ENCODE peak calls at places on chromosome 11, in nine cellular contexts. One of them, this sample, is unnamed.

GRCh38 chr11:72584293-72584921 is 89.8 kb downstream of the PDE2A start:
- DNase-seq in Caco-2: no peak
- DNase-seq in CD4-positive, alpha-beta T cell: peak; percentile 50
- DNase-seq in GM23338: peak; percentile 87
- DNase-seq in transverse colon: peak; percentile 60
- DNase-seq in AG09309: no peak
- DNase-seq in BE2C: no peak
- DNase-seq in left ventricle myocardium inferior: peak; percentile 53
- DNase-seq in chondrocyte: peak; percentile 89
- DNase-seq in this sample: peak; percentile 73

GRCh38 chr11:70016666-70017347 is 61.3 kb upstream of the ANO1 start:
- DNase-seq in GM23338: no peak
- DNase-seq in CD4-positive, alpha-beta T cell: no peak
- DNase-seq in chondrocyte: no peak
- DNase-seq in BE2C: no peak
- DNase-seq in left ventricle myocardium inferior: no peak
- DNase-seq in transverse colon: no peak
- DNase-seq in Caco-2: no peak
- DNase-seq in AG09309: peak; percentile 40
- DNase-seq in this sample: no peak

GRCh38 chr11:46200537-46201281 is 76.8 kb upstream of the CREB3L1 start:
- DNase-seq in AG09309: no peak
- DNase-seq in Caco-2: no peak
- DNase-seq in left ventricle myocardium inferior: no peak
- DNase-seq in GM23338: no peak
- DNase-seq in CD4-positive, alpha-beta T cell: no peak
- DNase-seq in BE2C: no peak
- DNase-seq in transverse colon: no peak
- DNase-seq in chondrocyte: no peak
- DNase-seq in this sample: no peak

GRCh38 chr11:111089759-111090158 is 155.8 kb upstream of the POU2AF2 start:
- DNase-seq in GM23338: no peak
- DNase-seq in CD4-positive, alpha-beta T cell: no peak
- DNase-seq in transverse colon: no peak
- DNase-seq in chondrocyte: no peak
- DNase-seq in left ventricle myocardium inferior: no peak
- DNase-seq in AG09309: no peak
- DNase-seq in Caco-2: no peak
- DNase-seq in BE2C: no peak
- DNase-seq in this sample: no peak

GRCh38 chr11:65225284-65226102 is 36.3 kb upstream of the POLA2 start:
- DNase-seq in transverse colon: peak; percentile 69
- DNase-seq in CD4-positive, alpha-beta T cell: peak; percentile 57
- DNase-seq in BE2C: peak; percentile 40
- DNase-seq in AG09309: peak; percentile 16
- DNase-seq in left ventricle myocardium inferior: peak; percentile 58
- DNase-seq in GM23338: peak; percentile 88
- DNase-seq in chondrocyte: no peak
- DNase-seq in Caco-2: peak; percentile 69
- DNase-seq in this sample: peak; percentile 54

GRCh38 chr11:101128571-101129202 is 926 bp downstream of the PGR start:
- DNase-seq in GM23338: peak; percentile 46
- DNase-seq in chondrocyte: no peak
- DNase-seq in BE2C: no peak
- DNase-seq in Caco-2: no peak
- DNase-seq in CD4-positive, alpha-beta T cell: no peak
- DNase-seq in transverse colon: no peak
- DNase-seq in left ventricle myocardium inferior: no peak
- DNase-seq in AG09309: no peak
- DNase-seq in this sample: peak; percentile 24

GRCh38 chr11:12042215-12042676 is 33.8 kb upstream of the DKK3 start:
- DNase-seq in GM23338: peak; percentile 9
- DNase-seq in transverse colon: no peak
- DNase-seq in CD4-positive, alpha-beta T cell: no peak
- DNase-seq in left ventricle myocardium inferior: no peak
- DNase-seq in Caco-2: no peak
- DNase-seq in BE2C: no peak
- DNase-seq in AG09309: peak; percentile 96
- DNase-seq in chondrocyte: no peak
- DNase-seq in this sample: no peak

GRCh38 chr11:12508151-12508740 is 130.9 kb downstream of the PARVA start:
- DNase-seq in CD4-positive, alpha-beta T cell: no peak
- DNase-seq in AG09309: peak; percentile 62
- DNase-seq in left ventricle myocardium inferior: peak; percentile 38
- DNase-seq in Caco-2: no peak
- DNase-seq in BE2C: no peak
- DNase-seq in chondrocyte: no peak
- DNase-seq in transverse colon: no peak
- DNase-seq in GM23338: no peak
- DNase-seq in this sample: no peak

GRCh38 chr11:119470316-119471266 is 47.6 kb upstream of the THY1 start:
- DNase-seq in Caco-2: peak; percentile 29
- DNase-seq in AG09309: peak; percentile 83
- DNase-seq in left ventricle myocardium inferior: no peak
- DNase-seq in transverse colon: no peak
- DNase-seq in GM23338: no peak
- DNase-seq in CD4-positive, alpha-beta T cell: no peak
- DNase-seq in chondrocyte: no peak
- DNase-seq in BE2C: peak; percentile 64
- DNase-seq in this sample: no peak

GRCh38 chr11:106950067-106950491 is 68.2 kb downstream of the GUCY1A2 start:
- DNase-seq in CD4-positive, alpha-beta T cell: no peak
- DNase-seq in Caco-2: no peak
- DNase-seq in chondrocyte: no peak
- DNase-seq in transverse colon: no peak
- DNase-seq in left ventricle myocardium inferior: no peak
- DNase-seq in GM23338: no peak
- DNase-seq in AG09309: no peak
- DNase-seq in BE2C: no peak
- DNase-seq in this sample: no peak

GRCh38 chr11:73467505-73467904 is 91.3 kb downstream of the RELT start:
- DNase-seq in CD4-positive, alpha-beta T cell: no peak
- DNase-seq in Caco-2: no peak
- DNase-seq in transverse colon: no peak
- DNase-seq in GM23338: no peak
- DNase-seq in AG09309: no peak
- DNase-seq in chondrocyte: no peak
- DNase-seq in BE2C: no peak
- DNase-seq in left ventricle myocardium inferior: no peak
- DNase-seq in this sample: no peak

GRCh38 chr11:129639300-129639699 is 176.3 kb upstream of the TMEM45B start:
- DNase-seq in Caco-2: no peak
- DNase-seq in CD4-positive, alpha-beta T cell: no peak
- DNase-seq in GM23338: no peak
- DNase-seq in BE2C: no peak
- DNase-seq in left ventricle myocardium inferior: no peak
- DNase-seq in chondrocyte: no peak
- DNase-seq in AG09309: peak; percentile 87
- DNase-seq in transverse colon: no peak
- DNase-seq in this sample: no peak

GRCh38 chr11:47178737-47179654 is 2.3 kb upstream of the ARFGAP2 start:
- DNase-seq in AG09309: no peak
- DNase-seq in GM23338: no peak
- DNase-seq in CD4-positive, alpha-beta T cell: no peak
- DNase-seq in left ventricle myocardium inferior: no peak
- DNase-seq in chondrocyte: no peak
- DNase-seq in Caco-2: no peak
- DNase-seq in transverse colon: no peak
- DNase-seq in BE2C: no peak
- DNase-seq in this sample: no peak

GRCh38 chr11:395866-396265 is 1.9 kb downstream of the PKP3 start:
- DNase-seq in Caco-2: no peak
- DNase-seq in CD4-positive, alpha-beta T cell: no peak
- DNase-seq in BE2C: no peak
- DNase-seq in left ventricle myocardium inferior: no peak
- DNase-seq in chondrocyte: no peak
- DNase-seq in GM23338: no peak
- DNase-seq in transverse colon: no peak
- DNase-seq in AG09309: no peak
- DNase-seq in this sample: no peak

GRCh38 chr11:1453611-1454386 is 32.8 kb downstream of the MOB2 start:
- DNase-seq in CD4-positive, alpha-beta T cell: peak; percentile 18
- DNase-seq in AG09309: no peak
- DNase-seq in Caco-2: no peak
- DNase-seq in transverse colon: peak; percentile 66
- DNase-seq in GM23338: peak; percentile 85
- DNase-seq in chondrocyte: no peak
- DNase-seq in left ventricle myocardium inferior: no peak
- DNase-seq in BE2C: no peak
- DNase-seq in this sample: peak; percentile 50

GRCh38 chr11:94034207-94034606 is 13.1 kb downstream of the HEPHL1 start:
- DNase-seq in AG09309: no peak
- DNase-seq in transverse colon: no peak
- DNase-seq in CD4-positive, alpha-beta T cell: no peak
- DNase-seq in chondrocyte: no peak
- DNase-seq in Caco-2: no peak
- DNase-seq in BE2C: no peak
- DNase-seq in GM23338: no peak
- DNase-seq in left ventricle myocardium inferior: no peak
- DNase-seq in this sample: no peak

GRCh38 chr11:111419181-111419580 is 40.1 kb upstream of the POU2AF1 start:
- DNase-seq in AG09309: no peak
- DNase-seq in BE2C: no peak
- DNase-seq in CD4-positive, alpha-beta T cell: no peak
- DNase-seq in GM23338: no peak
- DNase-seq in left ventricle myocardium inferior: no peak
- DNase-seq in chondrocyte: no peak
- DNase-seq in transverse colon: no peak
- DNase-seq in Caco-2: no peak
- DNase-seq in this sample: no peak

GRCh38 chr11:61731956-61732675 is 20.3 kb upstream of the MYRF start:
- DNase-seq in GM23338: peak; percentile 37
- DNase-seq in BE2C: no peak
- DNase-seq in CD4-positive, alpha-beta T cell: no peak
- DNase-seq in AG09309: no peak
- DNase-seq in left ventricle myocardium inferior: no peak
- DNase-seq in transverse colon: no peak
- DNase-seq in Caco-2: no peak
- DNase-seq in chondrocyte: no peak
- DNase-seq in this sample: no peak

GRCh38 chr11:105315287-105315686 is 175.7 kb upstream of the CARD18 start:
- DNase-seq in CD4-positive, alpha-beta T cell: no peak
- DNase-seq in Caco-2: no peak
- DNase-seq in AG09309: no peak
- DNase-seq in chondrocyte: no peak
- DNase-seq in BE2C: no peak
- DNase-seq in GM23338: peak; percentile 57
- DNase-seq in left ventricle myocardium inferior: no peak
- DNase-seq in transverse colon: no peak
- DNase-seq in this sample: no peak
- TF ChIP-seq CTCF in CD4-positive, alpha-beta T cell: no peak
- TF ChIP-seq CTCF in Caco-2: peak; percentile 58
- TF ChIP-seq CTCF in AG09309: peak; percentile 11
- TF ChIP-seq CTCF in chondrocyte: no peak
- TF ChIP-seq CTCF in BE2C: peak; percentile 7
- TF ChIP-seq CTCF in GM23338: peak; percentile 30
- TF ChIP-seq CTCF in left ventricle myocardium inferior: no peak
- TF ChIP-seq CTCF in transverse colon: no peak
- TF ChIP-seq CTCF in this sample: no peak

GRCh38 chr11:34585870-34586654 is 34.8 kb upstream of the EHF start:
- DNase-seq in Caco-2: no peak
- DNase-seq in GM23338: peak; percentile 77
- DNase-seq in BE2C: no peak
- DNase-seq in chondrocyte: no peak
- DNase-seq in transverse colon: no peak
- DNase-seq in AG09309: peak; percentile 23
- DNase-seq in left ventricle myocardium inferior: no peak
- DNase-seq in CD4-positive, alpha-beta T cell: no peak
- DNase-seq in this sample: no peak
- TF ChIP-seq CTCF in Caco-2: peak; percentile 37
- TF ChIP-seq CTCF in GM23338: peak; percentile 59
- TF ChIP-seq CTCF in BE2C: peak; percentile 45
- TF ChIP-seq CTCF in chondrocyte: peak; percentile 93
- TF ChIP-seq CTCF in transverse colon: peak; percentile 66
- TF ChIP-seq CTCF in AG09309: peak; percentile 55
- TF ChIP-seq CTCF in left ventricle myocardium inferior: peak; percentile 75
- TF ChIP-seq CTCF in CD4-positive, alpha-beta T cell: peak; percentile 71
- TF ChIP-seq CTCF in this sample: peak; percentile 72

GRCh38 chr11:15489281-15489680 is 374.6 kb downstream of the INSC start:
- DNase-seq in chondrocyte: no peak
- DNase-seq in left ventricle myocardium inferior: no peak
- DNase-seq in GM23338: no peak
- DNase-seq in Caco-2: no peak
- DNase-seq in transverse colon: no peak
- DNase-seq in CD4-positive, alpha-beta T cell: no peak
- DNase-seq in BE2C: no peak
- DNase-seq in AG09309: no peak
- DNase-seq in this sample: no peak

GRCh38 chr11:15485432-15485831 is 370.7 kb downstream of the INSC start:
- DNase-seq in chondrocyte: no peak
- DNase-seq in AG09309: no peak
- DNase-seq in left ventricle myocardium inferior: no peak
- DNase-seq in transverse colon: no peak
- DNase-seq in GM23338: no peak
- DNase-seq in Caco-2: no peak
- DNase-seq in BE2C: no peak
- DNase-seq in CD4-positive, alpha-beta T cell: no peak
- DNase-seq in this sample: no peak

GRCh38 chr11:15493921-15494630 is 379.4 kb downstream of the INSC start:
- DNase-seq in AG09309: no peak
- DNase-seq in left ventricle myocardium inferior: no peak
- DNase-seq in GM23338: no peak
- DNase-seq in chondrocyte: no peak
- DNase-seq in transverse colon: no peak
- DNase-seq in Caco-2: no peak
- DNase-seq in CD4-positive, alpha-beta T cell: no peak
- DNase-seq in BE2C: no peak
- DNase-seq in this sample: no peak

GRCh38 chr11:15493066-15493465 is 378.3 kb downstream of the INSC start:
- DNase-seq in AG09309: no peak
- DNase-seq in Caco-2: no peak
- DNase-seq in BE2C: no peak
- DNase-seq in CD4-positive, alpha-beta T cell: no peak
- DNase-seq in left ventricle myocardium inferior: no peak
- DNase-seq in chondrocyte: no peak
- DNase-seq in GM23338: peak; percentile 54
- DNase-seq in transverse colon: no peak
- DNase-seq in this sample: no peak

GRCh38 chr11:15490535-15490934 is 375.8 kb downstream of the INSC start:
- DNase-seq in AG09309: no peak
- DNase-seq in chondrocyte: no peak
- DNase-seq in CD4-positive, alpha-beta T cell: no peak
- DNase-seq in transverse colon: no peak
- DNase-seq in BE2C: no peak
- DNase-seq in Caco-2: no peak
- DNase-seq in GM23338: no peak
- DNase-seq in left ventricle myocardium inferior: no peak
- DNase-seq in this sample: no peak
- TF ChIP-seq CTCF in AG09309: no peak
- TF ChIP-seq CTCF in chondrocyte: no peak
- TF ChIP-seq CTCF in CD4-positive, alpha-beta T cell: no peak
- TF ChIP-seq CTCF in transverse colon: no peak
- TF ChIP-seq CTCF in BE2C: no peak
- TF ChIP-seq CTCF in Caco-2: no peak
- TF ChIP-seq CTCF in GM23338: no peak
- TF ChIP-seq CTCF in left ventricle myocardium inferior: no peak
- TF ChIP-seq CTCF in this sample: no peak

GRCh38 chr11:19091366-19091765 is 25.6 kb upstream of the ZDHHC13 start:
- DNase-seq in left ventricle myocardium inferior: no peak
- DNase-seq in AG09309: no peak
- DNase-seq in Caco-2: no peak
- DNase-seq in GM23338: no peak
- DNase-seq in BE2C: no peak
- DNase-seq in chondrocyte: no peak
- DNase-seq in CD4-positive, alpha-beta T cell: no peak
- DNase-seq in transverse colon: no peak
- DNase-seq in this sample: no peak
- TF ChIP-seq CTCF in left ventricle myocardium inferior: no peak
- TF ChIP-seq CTCF in AG09309: no peak
- TF ChIP-seq CTCF in Caco-2: no peak
- TF ChIP-seq CTCF in GM23338: no peak
- TF ChIP-seq CTCF in BE2C: no peak
- TF ChIP-seq CTCF in chondrocyte: no peak
- TF ChIP-seq CTCF in CD4-positive, alpha-beta T cell: no peak
- TF ChIP-seq CTCF in transverse colon: no peak
- TF ChIP-seq CTCF in this sample: no peak

This sample was measured in nephron progenitor cell.